ENCODE peak calls at places on chromosome 15, in five cellular contexts. M is aorta, A is hepatocyte, S is ovary, B is psoas muscle. K is an unnamed sample.

GRCh38 chr15:85642693-85643058 is 152.0 kb downstream of the KLHL25 start:
- DNase-seq in M (peak; percentile 82), A (peak; percentile 35), S (peak; percentile 82), B (peak; percentile 83), K (peak; percentile 59)

GRCh38 chr15:78194568-78194925 is 39.8 kb downstream of the ACSBG1 start:
- DNase-seq in M (no peak), A (no peak), S (no peak), B (no peak), K (no peak)

GRCh38 chr15:100340721-100341661 is 784 bp downstream of the ADAMTS17 start:
- DNase-seq in M (no peak), A (peak; percentile 54), S (no peak), B (peak; percentile 61), K (no peak)

GRCh38 chr15:63998489-63998888 is 47.8 kb downstream of the DAPK2 start:
- DNase-seq in M (no peak), A (no peak), S (no peak), B (no peak), K (no peak)

GRCh38 chr15:78291698-78292097 is 7.7 kb downstream of the SKIC8 start:
- DNase-seq in M (no peak), A (no peak), S (no peak), B (no peak), K (no peak)

GRCh38 chr15:59346951-59347350 is 25.7 kb downstream of the MYO1E start:
- DNase-seq in M (no peak), A (no peak), S (no peak), B (no peak), K (no peak)

GRCh38 chr15:35986072-35986666 is 440.2 kb upstream of the DPH6 start:
- DNase-seq in M (peak; percentile 55), A (peak; percentile 26), S (no peak), B (peak; percentile 64), K (no peak)

GRCh38 chr15:78913012-78913411 is 31.8 kb downstream of the CTSH start:
- DNase-seq in M (no peak), A (no peak), S (no peak), B (no peak), K (no peak)

GRCh38 chr15:74340139-74340538 is 27.3 kb downstream of the CYP11A1 start:
- DNase-seq in M (peak; percentile 11), A (no peak), S (no peak), B (no peak), K (peak; percentile 15)

GRCh38 chr15:76057332-76058000 is 2.3 kb upstream of the TMEM266 start:
- DNase-seq in M (no peak), A (peak; percentile 68), S (no peak), B (no peak), K (peak; percentile 79)

GRCh38 chr15:96285715-96286367 is 44.7 kb upstream of the NR2F2 start:
- DNase-seq in M (no peak), A (no peak), S (peak; percentile 46), B (peak; percentile 84), K (no peak)

GRCh38 chr15:39301589-39301999 is 279.3 kb upstream of the THBS1 start:
- DNase-seq in M (no peak), A (no peak), S (no peak), B (no peak), K (peak; percentile 91)

DNA sequence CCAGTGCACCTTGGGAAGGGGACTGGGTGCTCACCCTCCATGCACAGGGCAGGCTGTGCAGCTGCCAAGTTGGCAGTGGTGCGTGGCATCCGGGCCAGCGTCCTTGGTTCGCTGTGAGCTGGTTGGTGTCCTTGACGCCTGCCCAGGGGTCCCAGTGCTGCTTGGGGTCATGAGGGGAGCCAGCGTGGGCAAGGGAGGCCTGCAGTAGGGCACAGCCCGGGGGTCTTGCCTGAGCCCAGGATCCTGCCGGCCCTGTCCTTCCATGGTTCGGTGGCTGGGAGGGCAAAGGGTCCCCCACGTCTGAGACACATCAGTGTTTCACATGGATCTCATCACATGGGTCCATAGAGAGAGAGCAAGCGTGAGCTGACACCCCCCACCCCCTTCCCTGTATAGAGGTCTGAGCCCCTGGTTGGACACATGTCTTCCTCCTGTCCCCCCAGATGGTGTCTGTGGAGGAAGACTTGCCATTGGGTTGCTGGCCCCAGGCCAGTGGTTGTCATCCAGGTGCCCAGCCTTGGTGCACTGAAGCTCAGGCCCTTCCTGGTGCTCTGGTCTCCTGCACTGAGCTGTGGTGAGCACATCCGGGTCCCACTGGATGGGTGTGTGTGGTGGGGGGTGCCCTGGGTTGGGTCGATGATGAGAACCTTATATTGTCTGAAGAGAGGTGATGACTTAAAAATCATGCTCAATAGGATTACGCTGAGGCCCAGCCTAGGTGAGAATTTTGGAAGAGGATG is 232.3 kb downstream of the SNRPN start:
- DNase-seq in M (peak; percentile 34), A (no peak), S (no peak), B (peak; percentile 36), K (no peak)
- H3K9me3 ChIP-seq in M (no peaks in the 10 kb centered on the region), A (no peaks in the 10 kb centered on the region), S (no peaks in the 10 kb centered on the region), B (peaks cover 3% of the 10 kb centered on the region), K (no peaks in the 10 kb centered on the region)

GRCh38 chr15:25062551-25063430 is 108.0 kb downstream of the SNRPN start:
- DNase-seq in M (no peak), A (no peak), S (no peak), B (no peak), K (no peak)
- H3K9me3 ChIP-seq in M (peaks cover 95% of the 10 kb centered on the region), A (peaks cover 57% of the 10 kb centered on the region), S (peaks cover 66% of the 10 kb centered on the region), B (peaks cover 98% of the 10 kb centered on the region), K (peaks cover 100% of the 10 kb centered on the region)

GRCh38 chr15:20346082-20346805 is 195.4 kb downstream of the GOLGA6L6 start:
- DNase-seq in M (peak; percentile 41), A (peak; percentile 23), S (no peak), B (peak; percentile 53), K (no peak)

GRCh38 chr15:20349774-20350498 is 191.7 kb downstream of the GOLGA6L6 start:
- DNase-seq in M (peak; percentile 50), A (peak; percentile 39), S (no peak), B (peak; percentile 59), K (no peak)

GRCh38 chr15:20348900-20349773 is 192.5 kb downstream of the GOLGA6L6 start:
- DNase-seq in M (peak; percentile 51), A (peak; percentile 48), S (peak; percentile 14), B (peak; percentile 59), K (no peak)

GRCh38 chr15:20345401-20345958 is 196.1 kb downstream of the GOLGA6L6 start:
- DNase-seq in M (no peak), A (peak; percentile 11), S (no peak), B (peak; percentile 52), K (no peak)

DNA sequence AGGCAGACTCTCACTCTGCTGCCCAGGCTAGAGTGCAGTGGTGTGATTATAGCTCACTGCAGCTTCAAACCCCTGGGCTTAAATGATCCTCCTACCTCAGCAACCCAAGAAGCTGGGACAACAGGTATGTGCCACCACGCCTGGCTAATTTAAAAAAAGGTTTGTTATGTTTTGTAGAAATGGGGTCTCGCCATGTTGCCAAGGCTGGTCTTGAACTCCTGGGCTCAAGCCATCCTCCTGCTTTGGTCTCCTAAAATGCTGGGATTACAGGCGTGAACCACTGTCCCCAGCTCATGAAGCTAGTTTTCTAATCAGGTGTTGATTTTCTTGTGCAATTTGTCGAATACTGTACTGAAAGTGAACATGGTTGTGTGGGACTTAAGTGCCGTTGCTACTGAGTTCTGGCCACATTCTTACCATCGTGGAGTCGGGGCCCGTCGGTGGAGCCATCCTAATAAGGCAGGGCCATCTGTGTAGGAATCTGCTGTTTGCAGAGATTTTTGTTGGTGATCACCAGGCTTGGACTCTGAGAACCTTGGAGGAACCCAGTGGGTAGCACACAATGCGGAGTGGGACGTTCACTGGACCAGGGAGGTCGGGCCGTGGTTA is 193.2 kb downstream of the GOLGA6L6 start:
- DNase-seq in M (peak; percentile 39), A (peak; percentile 19), S (no peak), B (no peak), K (no peak)
- H3K9me3 ChIP-seq in M (peaks cover 3% of the 10 kb centered on the region), A (peaks cover 65% of the 10 kb centered on the region), S (no peaks in the 10 kb centered on the region), B (no peaks in the 10 kb centered on the region), K (peaks cover 5% of the 10 kb centered on the region)

GRCh38 chr15:101446527-101447167 is 42.9 kb downstream of the PCSK6 start:
- DNase-seq in M (no peak), A (peak; percentile 54), S (no peak), B (peak; percentile 54), K (no peak)

GRCh38 chr15:101445109-101445508 is 44.4 kb downstream of the PCSK6 start:
- DNase-seq in M (no peak), A (no peak), S (no peak), B (no peak), K (no peak)

GRCh38 chr15:101447561-101448071 is 41.9 kb downstream of the PCSK6 start:
- DNase-seq in M (no peak), A (no peak), S (no peak), B (peak; percentile 58), K (no peak)

GRCh38 chr15:101447168-101447533 is 42.4 kb downstream of the PCSK6 start:
- DNase-seq in M (no peak), A (no peak), S (no peak), B (no peak), K (no peak)

GRCh38 chr15:101445562-101446526 is 43.7 kb downstream of the PCSK6 start:
- DNase-seq in M (no peak), A (peak; percentile 59), S (no peak), B (peak; percentile 90), K (peak; percentile 49)
- H3K9me3 ChIP-seq in M (no peaks in the 10 kb centered on the region), A (no peaks in the 10 kb centered on the region), S (no peaks in the 10 kb centered on the region), B (no peaks in the 10 kb centered on the region), K (no peaks in the 10 kb centered on the region)